ENCODE peak calls at places on chromosomes 12 and 14, in five cellular contexts. Z, D, L, Y and B are unnamed samples.

GRCh38 chr14:34632451-34632850 is 2.5 kb upstream of the SNX6 start:
- DNase-seq in Z (peak; percentile 10), L (no peak), Y (no peak), D (no peak), B (no peak)

GRCh38 chr12:25979059-25979458 is 20.6 kb downstream of the RASSF8 start:
- DNase-seq in Y (no peak), Z (no peak), D (no peak), L (no peak), B (no peak)

GRCh38 chr14:51093371-51094281 is 1.3 kb downstream of the TRIM9 start:
- DNase-seq in D (no peak), Z (peak; percentile 78), Y (peak; percentile 89), L (peak; percentile 48), B (no peak)

GRCh38 chr14:32468955-32469354 is 139.9 kb downstream of the AKAP6 start:
- DNase-seq in D (peak; percentile 96), L (no peak), Z (no peak), Y (no peak), B (peak; percentile 77)

GRCh38 chr12:8035440-8036010 is 3.0 kb downstream of the FOXJ2 start:
- DNase-seq in D (no peak), L (no peak), Y (no peak), Z (no peak), B (no peak)

GRCh38 chr14:95137804-95138167 is 19.5 kb downstream of the DICER1 start:
- DNase-seq in Y (peak; percentile 19), D (no peak), L (no peak), Z (no peak), B (no peak)

GRCh38 chr12:96534339-96534738 is 45.0 kb downstream of the CFAP54 start:
- DNase-seq in Y (no peak), Z (no peak), D (peak; percentile 39), L (no peak), B (peak; percentile 14)

GRCh38 chr12:72273851-72274284 is 1.7 kb downstream of the TRHDE start:
- DNase-seq in Z (peak; percentile 36), L (no peak), Y (peak; percentile 61), D (no peak), B (no peak)

GRCh38 chr12:57242691-57243454 is 8.1 kb downstream of the STAC3 start:
- DNase-seq in D (no peak), Y (peak; percentile 81), L (peak; percentile 79), Z (peak; percentile 96), B (no peak)

GRCh38 chr14:26849514-26849913 is 251.7 kb upstream of the NOVA1 start:
- DNase-seq in D (no peak), Y (no peak), Z (no peak), L (no peak), B (no peak)

GRCh38 chr12:48000878-48001321 is 3.4 kb downstream of the COL2A1 start:
- DNase-seq in Y (no peak), D (peak; percentile 43), L (no peak), Z (peak; percentile 84), B (peak; percentile 77)

GRCh38 chr12:96810477-96810876 is 96.6 kb upstream of the NEDD1 start:
- DNase-seq in D (no peak), L (no peak), Y (no peak), Z (no peak), B (no peak)

GRCh38 chr12:3869860-3870259 is 3.3 kb downstream of the PARP11 start:
- DNase-seq in D (no peak), Z (no peak), Y (no peak), L (peak; percentile 20), B (no peak)

GRCh38 chr12:96263449-96263902 is 69.3 kb downstream of the ELK3 start:
- DNase-seq in Y (no peak), L (no peak), Z (peak; percentile 27), D (no peak), B (no peak)

GRCh38 chr12:1911598-1912575 is 6.6 kb downstream of the CACNA2D4 start:
- DNase-seq in Y (peak; percentile 1), Z (no peak), L (no peak), D (no peak), B (no peak)

GRCh38 chr12:112946236-112947000 is 8.1 kb downstream of the OAS3 start:
- DNase-seq in L (no peak), Z (no peak), D (no peak), Y (peak; percentile 44), B (no peak)

GRCh38 chr12:110992909-110993308 is 72.5 kb upstream of the MYL2 start:
- DNase-seq in L (no peak), Y (no peak), Z (no peak), D (no peak), B (no peak)

GRCh38 chr14:95545769-95546168 is 10.9 kb downstream of the GLRX5 start:
- DNase-seq in Z (no peak), Y (no peak), D (peak; percentile 88), L (no peak), B (peak; percentile 80)

GRCh38 chr14:42554091-42554490 is 947.4 kb downstream of the LRFN5 start:
- DNase-seq in L (no peak), Z (no peak), D (no peak), Y (no peak), B (no peak)

GRCh38 chr12:31033146-31033545 is 40.5 kb upstream of the DDX11 start:
- DNase-seq in D (no peak), Y (no peak), Z (no peak), L (no peak), B (no peak)

GRCh38 chr12:91381309-91381804 is 198.7 kb upstream of the DCN start:
- DNase-seq in L (peak; percentile 7), Z (peak; percentile 94), Y (peak; percentile 88), D (peak; percentile 83), B (peak; percentile 83)

GRCh38 chr14:91114079-91115065 is 499 bp downstream of the DGLUCY start:
- DNase-seq in Z (peak; percentile 94), L (peak; percentile 83), D (no peak), Y (no peak), B (peak; percentile 76)

GRCh38 chr12:113130457-113131135 is 5.0 kb downstream of the RASAL1 start:
- DNase-seq in L (no peak), D (no peak), Z (peak; percentile 85), Y (peak; percentile 16), B (no peak)

GRCh38 chr14:98912655-98913054 is 359.3 kb downstream of the BCL11B start:
- DNase-seq in D (no peak), Z (no peak), Y (no peak), L (no peak), B (no peak)

GRCh38 chr14:104805326-104805678 is 4.4 kb downstream of the ZBTB42 start:
- DNase-seq in L (no peak), Y (no peak), D (no peak), Z (no peak), B (peak; percentile 79)

GRCh38 chr14:91694643-91695042 is 37.2 kb downstream of the CATSPERB start:
- DNase-seq in Z (peak; percentile 57), D (no peak), Y (no peak), L (no peak), B (no peak)

GRCh38 chr12:98653866-98654493 is 8.9 kb downstream of the APAF1 start:
- DNase-seq in L (no peak), Y (no peak), D (peak; percentile 34), Z (peak; percentile 72), B (no peak)

GRCh38 chr12:107178776-107179175 is 85.4 kb upstream of the CRY1 start:
- DNase-seq in Z (no peak), D (no peak), Y (no peak), L (no peak), B (no peak)

GRCh38 chr12:107184359-107184980 is 91.1 kb upstream of the CRY1 start:
- DNase-seq in D (no peak), L (no peak), Z (no peak), Y (no peak), B (no peak)

GRCh38 chr12:107179883-107180282 is 86.5 kb upstream of the CRY1 start:
- DNase-seq in Z (no peak), Y (no peak), L (no peak), D (no peak), B (no peak)
- H3K4me3 ChIP-seq in Z (no peak overlapping the region), Y (no peak overlapping the region), L (no peak overlapping the region), D (no peak overlapping the region), B (no peak overlapping the region)

GRCh38 chr14:33532581-33532980 is 418.3 kb downstream of the EGLN3 start:
- DNase-seq in D (no peak), L (no peak), Z (no peak), Y (no peak), B (no peak)
- H3K4me3 ChIP-seq in D (no peak overlapping the region), L (no peak overlapping the region), Z (no peak overlapping the region), Y (no peak overlapping the region), B (no peak overlapping the region)

GRCh38 chr12:102479984-102480383 is 379 bp downstream of the IGF1 start:
- DNase-seq in Y (no peak), Z (no peak), L (no peak), D (no peak), B (no peak)

GRCh38 chr12:102481705-102482104 is 1.3 kb upstream of the IGF1 start:
- DNase-seq in L (no peak), Z (no peak), Y (no peak), D (no peak), B (no peak)

GRCh38 chr12:102479099-102479887 is 1.1 kb downstream of the IGF1 start:
- DNase-seq in L (peak; percentile 45), Z (peak; percentile 42), D (no peak), Y (no peak), B (no peak)

GRCh38 chr12:102480401-102480800 is at the start of gene IGF1:
- DNase-seq in L (no peak), Z (peak; percentile 12), D (no peak), Y (no peak), B (no peak)

GRCh38 chr12:102478416-102479098 is 1.8 kb downstream of the IGF1 start:
- DNase-seq in Z (peak; percentile 62), D (no peak), L (peak; percentile 48), Y (no peak), B (no peak)
- H3K4me3 ChIP-seq in Z (no peak overlapping the region), D (no peak overlapping the region), L (no peak overlapping the region), Y (peak overlapping the region; percentile 30), B (no peak overlapping the region)

GRCh38 chr12:75591628-75592027 is 80.2 kb upstream of the KRR1 start:
- DNase-seq in L (no peak), Z (no peak), Y (no peak), D (no peak), B (no peak)
- H3K4me3 ChIP-seq in L (no peak overlapping the region), Z (no peak overlapping the region), Y (no peak overlapping the region), D (no peak overlapping the region), B (no peak overlapping the region)